ENCODE peak calls at places on chromosome 4, in six cellular contexts. Y is WTC11, J is endothelial cell of umbilical vein, Z is HCT116, I is K562, E is GM12878. H is an unnamed sample.
A peak's percentile ranks its signal among the peaks of the same experiment; 100 is the strongest.

GRCh38 chr4:41575207-41575606 is 37.2 kb downstream of the LIMCH1 start:
- DNase-seq in E (no peak), J (no peak), Y (no peak), I (no peak), Z (no peak), H (no peak)

GRCh38 chr4:138977525-138977924 is 38.1 kb upstream of the NOCT start:
- DNase-seq in J (peak; percentile 23), E (peak; percentile 48), Z (no peak), Y (no peak), I (no peak), H (no peak)

GRCh38 chr4:130393246-130394041 is 1297.5 kb downstream of the C4orf33 start:
- DNase-seq in J (peak; percentile 19), E (no peak), Z (no peak), I (no peak), Y (no peak), H (no peak)

GRCh38 chr4:77579406-77580076 is 26.1 kb upstream of the CXCL13 start:
- DNase-seq in E (no peak), Z (peak; percentile 39), J (no peak), Y (no peak), I (no peak), H (no peak)

GRCh38 chr4:64327237-64327636 is 82.0 kb downstream of the TECRL start:
- DNase-seq in Z (no peak), Y (no peak), J (no peak), I (no peak), E (no peak), H (no peak)

GRCh38 chr4:128384091-128384520 is 96.5 kb upstream of the PGRMC2 start:
- DNase-seq in E (no peak), J (no peak), I (no peak), Z (no peak), Y (no peak), H (no peak)

GRCh38 chr4:24850669-24851068 is 55.3 kb downstream of the SOD3 start:
- DNase-seq in E (no peak), J (peak; percentile 69), I (no peak), Y (no peak), Z (no peak), H (no peak)

GRCh38 chr4:82797591-82798081 is 960 bp downstream of the SCD5 start:
- DNase-seq in Y (peak; percentile 25), J (peak; percentile 40), Z (no peak), I (no peak), E (no peak), H (peak; percentile 31)

GRCh38 chr4:137707626-137708025 is 175.3 kb upstream of the PCDH18 start:
- DNase-seq in Y (no peak), J (peak; percentile 40), E (no peak), Z (no peak), I (no peak), H (no peak)

GRCh38 chr4:161704653-161705052 is 459.1 kb downstream of the FSTL5 start:
- DNase-seq in Z (no peak), E (no peak), Y (no peak), J (no peak), I (no peak), H (no peak)

GRCh38 chr4:71195932-71196331 is 142.9 kb upstream of the SLC4A4 start:
- DNase-seq in E (no peak), I (no peak), Y (no peak), J (no peak), Z (no peak), H (no peak)

GRCh38 chr4:18593297-18594002 is 571.9 kb upstream of the LCORL start:
- DNase-seq in J (peak; percentile 80), Z (peak; percentile 63), E (peak; percentile 7), Y (peak; percentile 60), I (peak; percentile 61), H (peak; percentile 80)

GRCh38 chr4:52958232-52958631 is 96.1 kb downstream of the RASL11B start:
- DNase-seq in Z (no peak), J (no peak), Y (no peak), E (no peak), I (no peak), H (no peak)

GRCh38 chr4:16450724-16451123 is 224.5 kb upstream of the TAPT1 start:
- DNase-seq in Z (no peak), J (peak; percentile 13), I (no peak), Y (no peak), E (no peak), H (no peak)

GRCh38 chr4:186808635-186809018 is 85.0 kb upstream of the FAT1 start:
- DNase-seq in J (no peak), Z (peak; percentile 74), Y (no peak), E (no peak), I (peak; percentile 23), H (peak; percentile 14)

GRCh38 chr4:176569301-176569700 is 223.4 kb downstream of the VEGFC start:
- DNase-seq in I (no peak), E (no peak), Y (no peak), J (peak; percentile 15), Z (no peak), H (no peak)

GRCh38 chr4:108018038-108018883 is 28.6 kb downstream of the HADH start:
- DNase-seq in I (peak; percentile 79), Y (peak; percentile 84), E (no peak), J (peak; percentile 75), Z (peak; percentile 55), H (peak; percentile 70)

GRCh38 chr4:38069271-38069760 is 109.1 kb downstream of the PTTG2 start:
- DNase-seq in Z (no peak), I (peak; percentile 41), Y (peak; percentile 53), E (no peak), J (peak; percentile 38), H (peak; percentile 88)

GRCh38 chr4:1473718-1474117 is 67.5 kb upstream of the NKX1-1 start:
- DNase-seq in Z (no peak), I (no peak), Y (no peak), J (no peak), E (no peak), H (no peak)

GRCh38 chr4:154364012-154364863 is 127.4 kb downstream of the DCHS2 start:
- DNase-seq in E (no peak), J (no peak), Y (no peak), Z (no peak), I (no peak), H (no peak)

GRCh38 chr4:73421708-73422457 is 14.1 kb upstream of the AFP start:
- DNase-seq in E (no peak), I (no peak), Y (no peak), Z (no peak), J (no peak), H (no peak)

GRCh38 chr4:61532324-61532723 is 332.2 kb downstream of the ADGRL3 start:
- DNase-seq in Z (no peak), E (no peak), I (no peak), Y (no peak), J (no peak), H (no peak)

DNA sequence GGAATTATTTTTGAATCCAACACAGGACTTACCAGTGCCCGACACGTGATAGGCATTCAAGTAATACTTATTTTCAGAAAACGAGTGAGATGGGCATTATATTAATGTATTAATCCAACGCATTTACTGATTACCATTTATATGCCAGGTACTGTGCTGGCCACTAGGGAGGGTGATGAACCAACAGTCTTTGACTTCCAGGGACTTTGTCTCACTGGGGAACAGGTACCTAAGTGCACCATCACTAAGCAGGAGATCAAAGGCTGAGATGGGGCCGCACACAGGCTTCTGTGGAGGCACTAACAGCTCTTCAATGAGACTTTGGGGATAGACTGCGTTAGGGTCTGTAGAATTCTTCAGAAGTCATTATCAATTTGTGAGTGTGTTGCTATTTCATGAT is 5.7 kb upstream of the TADA2B start:
- DNase-seq in E (no peak), Z (no peak), Y (no peak), J (no peak), I (no peak), H (no peak)
- TF ChIP-seq CTCF in E (peak; percentile 19), Z (no peak), Y (no peak), J (no peak), I (no peak), H (no peak)

DNA sequence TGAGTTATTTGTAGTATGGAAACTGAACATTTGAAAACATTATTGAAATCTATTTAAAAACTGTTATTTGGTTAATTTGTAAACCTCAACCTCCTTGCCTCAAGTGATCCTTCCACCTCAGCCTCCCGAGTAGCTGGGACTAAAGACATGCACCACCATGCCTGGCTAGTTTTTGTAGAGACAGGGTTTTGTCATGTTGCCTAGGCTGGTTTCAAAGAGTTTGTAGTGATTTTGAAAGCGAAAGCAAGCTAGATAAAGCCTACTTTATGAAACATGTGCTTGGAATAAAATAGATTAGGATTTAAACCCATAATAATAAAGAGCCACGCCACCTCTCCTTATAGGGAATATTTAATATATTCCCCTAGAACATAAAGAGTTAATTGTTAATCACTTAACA is 23.5 kb downstream of the ARSJ start:
- DNase-seq in Y (no peak), I (no peak), E (peak; percentile 12), J (no peak), Z (no peak), H (no peak)
- TF ChIP-seq MAX in Y (no peak), I (no peak), E (no peak), J (no peak), Z (no peak), H (no peak)

DNA sequence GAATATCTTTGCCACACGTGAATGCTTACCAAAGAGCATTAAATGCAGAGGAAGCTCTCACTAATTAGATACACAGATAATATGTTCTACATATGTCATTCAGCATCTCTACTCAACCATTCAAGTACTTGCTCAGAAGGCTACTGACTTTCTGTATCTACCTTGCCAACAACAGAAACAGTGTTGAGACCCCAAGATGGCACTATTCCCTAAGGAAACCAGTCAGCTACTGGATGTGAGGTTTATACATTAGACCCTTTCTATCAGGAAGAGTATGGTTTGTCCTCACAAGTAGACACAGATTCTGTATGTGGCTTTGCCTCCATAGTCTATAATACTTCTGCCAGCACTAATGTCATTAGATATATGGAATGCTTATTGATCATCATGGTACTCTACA is 443.9 kb upstream of the INTU start:
- DNase-seq in J (no peak), Z (peak; percentile 7), Y (no peak), I (no peak), E (no peak), H (peak; percentile 6)
- TF ChIP-seq CTCF in J (no peak), Z (no peak), Y (no peak), I (peak; percentile 33), E (no peak), H (no peak)

DNA sequence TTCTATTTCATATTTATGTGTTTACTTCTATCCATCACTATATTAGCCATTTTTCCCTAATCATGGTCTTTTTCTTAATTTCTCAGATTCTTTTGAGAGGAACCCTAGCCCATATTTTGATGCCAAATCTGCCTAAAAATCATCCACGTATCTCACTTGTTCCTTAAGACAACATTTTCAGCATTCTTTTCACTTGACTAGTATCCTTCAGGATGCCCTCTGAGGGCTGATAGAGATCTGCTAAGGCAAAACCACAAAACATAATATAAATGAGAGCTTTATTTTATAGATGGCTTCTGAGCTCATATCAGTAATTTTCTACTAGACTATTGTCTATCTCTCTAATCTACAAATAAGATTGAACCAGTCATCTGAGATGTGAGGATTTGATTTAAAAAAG is 341.9 kb downstream of the GPM6A start:
- DNase-seq in I (no peak), Y (no peak), E (no peak), Z (no peak), J (no peak), H (no peak)
- TF ChIP-seq MAX in I (no peak), Y (no peak), E (no peak), Z (no peak), J (no peak), H (no peak)

GRCh38 chr4:152655272-152656129 is 24.3 kb downstream of the TMEM154 start:
- DNase-seq in I (no peak), Y (no peak), Z (no peak), J (no peak), E (no peak), H (no peak)
- TF ChIP-seq CTCF in I (no peak), Y (no peak), Z (no peak), J (no peak), E (no peak), H (no peak)

H was measured in NB4.